ENCODE peak calls at places on chromosomes 11 and 22, in eight cellular contexts. W is cardiac fibroblast, M is osteocyte, L is HFFc6, B is AG04450, U is GM12865, F is AG09309, S is brain microvascular endothelial cell. K is an unnamed sample.

GRCh38 chr11:61777234-61778090 is 14.9 kb downstream of the TMEM258 start:
- DNase-seq in W (no peak), M (no peak), L (no peak), B (no peak), U (no peak), F (no peak), S (no peak), K (no peak)

GRCh38 chr11:60798631-60799030 is 13.5 kb downstream of the MS4A10 start:
- DNase-seq in W (no peak), M (no peak), L (no peak), B (no peak), U (no peak), F (no peak), S (no peak), K (no peak)

GRCh38 chr22:20154602-20155183 is 3.8 kb upstream of the CCDC188 start:
- DNase-seq in W (no peak), M (no peak), L (no peak), B (no peak), U (no peak), F (no peak), S (no peak), K (no peak)

GRCh38 chr11:94647926-94648325 is 80.8 kb downstream of the PIWIL4 start:
- DNase-seq in W (no peak), M (peak; percentile 23), L (no peak), B (no peak), U (no peak), F (no peak), S (no peak), K (no peak)

GRCh38 chr11:128055576-128056217 is 531.7 kb downstream of the ETS1 start:
- DNase-seq in W (no peak), M (no peak), L (no peak), B (no peak), U (no peak), F (no peak), S (no peak), K (no peak)

GRCh38 chr11:45159781-45160365 is 13.4 kb downstream of the PRDM11 start:
- DNase-seq in W (no peak), M (no peak), L (no peak), B (no peak), U (no peak), F (no peak), S (no peak), K (no peak)

GRCh38 chr11:30914143-30914762 is 328.1 kb upstream of the MPPED2 start:
- DNase-seq in W (peak; percentile 69), M (no peak), L (peak; percentile 49), B (peak; percentile 16), U (peak; percentile 48), F (no peak), S (peak; percentile 58), K (peak; percentile 81)

GRCh38 chr22:21568207-21569075 is 927 bp downstream of the UBE2L3 start:
- DNase-seq in W (peak; percentile 42), M (no peak), L (no peak), B (no peak), U (peak; percentile 44), F (no peak), S (no peak), K (no peak)

GRCh38 chr22:49305215-49305965 is 522.3 kb downstream of the BRD1 start:
- DNase-seq in W (no peak), M (peak; percentile 94), L (no peak), B (no peak), U (no peak), F (no peak), S (no peak), K (peak; percentile 91)

GRCh38 chr11:121722431-121723256 is 269.9 kb upstream of the SORL1-AS1 start:
- DNase-seq in W (peak; percentile 73), M (peak; percentile 87), L (peak; percentile 44), B (peak; percentile 76), U (no peak), F (peak; percentile 32), S (peak; percentile 84), K (peak; percentile 87)

GRCh38 chr11:110907629-110908028 is 195.4 kb upstream of the ARHGAP20 start:
- DNase-seq in W (peak; percentile 94), M (no peak), L (peak; percentile 87), B (peak; percentile 89), U (peak; percentile 23), F (peak; percentile 83), S (peak; percentile 90), K (no peak)

GRCh38 chr11:59218893-59219292 is 6.2 kb upstream of the MPEG1 start:
- DNase-seq in W (no peak), M (no peak), L (no peak), B (no peak), U (no peak), F (no peak), S (no peak), K (no peak)

GRCh38 chr11:75380716-75381420 is 18.4 kb upstream of the RPS3 start:
- DNase-seq in W (no peak), M (no peak), L (no peak), B (no peak), U (no peak), F (no peak), S (no peak), K (no peak)

GRCh38 chr11:88353386-88353785 is 15.8 kb upstream of the CTSC start:
- DNase-seq in W (no peak), M (no peak), L (no peak), B (no peak), U (no peak), F (no peak), S (no peak), K (no peak)

GRCh38 chr22:43144949-43145348 is 1.8 kb upstream of the MCAT start:
- DNase-seq in W (no peak), M (no peak), L (no peak), B (no peak), U (no peak), F (no peak), S (no peak), K (no peak)

GRCh38 chr22:33853200-33854097 is 66.8 kb downstream of the LARGE1 start:
- DNase-seq in W (peak; percentile 84), M (peak; percentile 86), L (peak; percentile 59), B (no peak), U (peak; percentile 88), F (peak; percentile 41), S (peak; percentile 85), K (no peak)

GRCh38 chr11:111176603-111177002 is 68.9 kb upstream of the POU2AF2 start:
- DNase-seq in W (no peak), M (no peak), L (no peak), B (no peak), U (peak; percentile 42), F (no peak), S (no peak), K (no peak)

GRCh38 chr11:64799925-64800632 is 2.9 kb downstream of the MAP4K2 start:
- DNase-seq in W (no peak), M (no peak), L (no peak), B (no peak), U (no peak), F (no peak), S (no peak), K (no peak)

GRCh38 chr11:77191823-77192495 is 63.9 kb downstream of the MYO7A start:
- DNase-seq in W (peak; percentile 71), M (no peak), L (no peak), B (no peak), U (peak; percentile 79), F (no peak), S (peak; percentile 23), K (peak; percentile 82)

DNA sequence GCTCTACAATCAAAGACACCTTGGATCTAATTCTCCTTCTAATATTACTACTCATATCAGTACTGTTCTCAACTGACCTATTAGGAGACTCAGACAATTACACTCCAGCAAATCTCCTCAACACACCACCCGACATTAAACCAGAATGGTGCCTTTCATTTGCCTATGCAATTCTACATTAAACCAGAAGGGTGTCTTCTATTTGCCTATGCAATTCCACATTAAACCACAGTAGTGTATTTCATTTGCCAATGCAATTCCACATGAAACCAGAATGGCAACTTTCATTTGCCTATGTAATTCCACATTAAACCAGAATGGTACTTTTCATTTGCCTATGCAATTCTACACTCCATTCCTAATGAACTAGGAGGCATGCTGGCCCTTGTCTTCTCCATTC is 15.3 kb upstream of the APOL3 start:
- DNase-seq in W (no peak), M (no peak), L (no peak), B (no peak), U (no peak), F (no peak), S (no peak), K (no peak)
- TF ChIP-seq CTCF in W (peak; percentile 31), M (peak; percentile 6), L (peak; percentile 54), B (no peak), U (no peak), F (no peak), S (no peak), K (peak; percentile 48)

DNA sequence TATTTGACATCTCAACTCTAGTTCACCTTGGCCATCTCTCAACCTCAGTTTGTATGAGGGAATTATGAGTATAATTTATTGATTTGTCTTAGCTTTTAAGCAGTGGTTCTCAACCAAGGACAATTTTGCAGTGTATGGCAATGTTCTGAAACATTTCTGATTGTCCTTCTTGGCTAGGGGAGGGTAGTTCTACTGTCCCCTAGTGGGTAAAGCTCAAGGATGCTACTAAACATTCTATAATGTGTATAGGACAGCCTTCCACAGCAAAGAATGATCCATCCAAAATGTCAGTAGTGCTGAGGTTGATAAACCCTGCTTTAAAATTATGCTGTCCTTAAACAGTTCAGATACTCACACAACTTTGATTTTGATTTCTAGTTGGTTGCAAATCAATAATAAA is 78.1 kb upstream of the ALKBH3 start:
- DNase-seq in W (peak; percentile 16), M (no peak), L (no peak), B (no peak), U (no peak), F (no peak), S (no peak), K (no peak)
- TF ChIP-seq CTCF in W (peak; percentile 45), M (peak; percentile 25), L (peak; percentile 68), B (peak; percentile 50), U (peak; percentile 12), F (peak; percentile 44), S (peak; percentile 45), K (peak; percentile 57)

GRCh38 chr22:35719212-35719869 is 1.7 kb downstream of the APOL5 start:
- DNase-seq in W (no peak), M (no peak), L (no peak), B (no peak), U (peak; percentile 23), F (no peak), S (no peak), K (no peak)
- TF ChIP-seq CTCF in W (peak; percentile 1), M (no peak), L (no peak), B (peak; percentile 6), U (peak; percentile 12), F (no peak), S (peak; percentile 20), K (no peak)

GRCh38 chr11:69842746-69843528 is 23.7 kb upstream of the FGF3 start:
- DNase-seq in W (no peak), M (no peak), L (no peak), B (no peak), U (no peak), F (no peak), S (no peak), K (no peak)

GRCh38 chr11:69841170-69841858 is 22.1 kb upstream of the FGF3 start:
- DNase-seq in W (no peak), M (no peak), L (no peak), B (no peak), U (no peak), F (no peak), S (no peak), K (no peak)

GRCh38 chr11:69840371-69841169 is 21.4 kb upstream of the FGF3 start:
- DNase-seq in W (no peak), M (no peak), L (no peak), B (no peak), U (no peak), F (no peak), S (no peak), K (no peak)

GRCh38 chr11:69843529-69843921 is 24.3 kb upstream of the FGF3 start:
- DNase-seq in W (no peak), M (no peak), L (no peak), B (no peak), U (no peak), F (no peak), S (no peak), K (no peak)

GRCh38 chr11:69841859-69842698 is 22.9 kb upstream of the FGF3 start:
- DNase-seq in W (peak; percentile 29), M (no peak), L (no peak), B (no peak), U (peak; percentile 35), F (no peak), S (no peak), K (no peak)
- TF ChIP-seq CTCF in W (peak; percentile 49), M (peak; percentile 55), L (peak; percentile 73), B (peak; percentile 33), U (peak; percentile 52), F (peak; percentile 50), S (peak; percentile 71), K (peak; percentile 63)